ENCODE peak calls at places on chromosome 11, in seven cellular contexts. F is Kasumi-1; O is activated T-helper 9 cell treated with anti-CD3 and anti-CD28 coated beads, Interleukin-2, amount 50 U/mL, for 16 hours; Z is OCI-LY7; N is stimulated activated CD4-positive, alpha-beta T cell treated with anti-CD3 and anti-CD28 coated beads, TNF-alpha, amount 100 ng/mL, for 24 hours; H is foreskin melanocyte; D is T-helper 9 cell. M is an unnamed sample.

GRCh38 chr11:2795491-2795991 is 90.0 kb downstream of the CDKN1C start:
- DNase-seq in D (no peak), Z (no peak), H (no peak), F (no peak), N (no peak), O (no peak), M (no peak)

GRCh38 chr11:68043349-68044144 is 4.7 kb downstream of the TCIRG1 start:
- DNase-seq in D (no peak), H (no peak), O (no peak), N (no peak), F (peak; percentile 93), Z (no peak), M (no peak)

GRCh38 chr11:34140149-34140548 is 34.7 kb downstream of the NAT10 start:
- DNase-seq in Z (no peak), H (no peak), N (no peak), F (no peak), O (no peak), D (no peak), M (no peak)

GRCh38 chr11:122559734-122560382 is 95.7 kb upstream of the UBASH3B start:
- DNase-seq in F (no peak), H (no peak), N (no peak), O (no peak), Z (no peak), D (no peak), M (no peak)

GRCh38 chr11:3674189-3674588 is 3.0 kb upstream of the CHRNA10 start:
- DNase-seq in D (no peak), N (no peak), F (no peak), H (no peak), O (no peak), Z (no peak), M (no peak)

GRCh38 chr11:59611570-59612565 is 3.7 kb downstream of the OSBP start:
- DNase-seq in H (no peak), F (no peak), O (no peak), N (no peak), D (no peak), Z (no peak), M (no peak)

GRCh38 chr11:87778341-87778740 is 396.9 kb downstream of the RAB38 start:
- DNase-seq in H (peak; percentile 97), D (no peak), F (no peak), Z (no peak), N (no peak), O (no peak), M (no peak)

GRCh38 chr11:1838426-1839131 is at the start of gene TNNI2:
- DNase-seq in D (no peak), O (no peak), Z (no peak), F (no peak), H (no peak), N (no peak), M (no peak)

GRCh38 chr11:35593143-35593542 is 25.1 kb upstream of the FJX1 start:
- DNase-seq in N (no peak), H (no peak), O (no peak), Z (no peak), D (no peak), F (no peak), M (no peak)

GRCh38 chr11:76339217-76339616 is 41.7 kb downstream of the THAP12 start:
- DNase-seq in N (no peak), F (peak; percentile 93), Z (peak; percentile 14), H (no peak), O (no peak), D (no peak), M (no peak)

GRCh38 chr11:93587858-93588581 is 44.8 kb upstream of the SMCO4 start:
- DNase-seq in N (no peak), Z (no peak), F (no peak), O (no peak), H (no peak), D (no peak), M (no peak)

GRCh38 chr11:10558288-10558687 is 10.2 kb downstream of the LYVE1 start:
- DNase-seq in D (no peak), Z (no peak), O (no peak), F (no peak), H (no peak), N (no peak), M (no peak)